ENCODE peak calls at places on chromosomes 6 and 20, in six cellular contexts. F, U, Y, C, A and O are unnamed samples.

GRCh38 chr20:8082025-8082424 is 50.0 kb upstream of the PLCB1 start:
- DNase-seq in F (peak; percentile 17), U (no peak), Y (peak; percentile 11), C (peak; percentile 1), A (peak; percentile 38), O (no peak)

GRCh38 chr6:116444092-116444491 is 17.1 kb upstream of the CALHM6 start:
- DNase-seq in C (peak; percentile 40), U (peak; percentile 51), A (peak; percentile 63), Y (peak; percentile 24), F (no peak), O (no peak)

GRCh38 chr6:39731565-39731964 is 6.4 kb upstream of the KIF6 start:
- DNase-seq in U (no peak), Y (peak; percentile 41), F (no peak), C (peak; percentile 6), A (no peak), O (no peak)

GRCh38 chr6:87682310-87682709 is 19.7 kb downstream of the AKIRIN2 start:
- DNase-seq in A (no peak), U (no peak), C (no peak), Y (no peak), F (peak; percentile 56), O (no peak)

GRCh38 chr6:147000545-147001488 is 203.4 kb upstream of the STXBP5 start:
- DNase-seq in F (peak; percentile 78), C (peak; percentile 74), U (peak; percentile 79), Y (no peak), A (peak; percentile 76), O (no peak)

GRCh38 chr6:77816766-77817270 is 164.0 kb downstream of the MEI4 start:
- DNase-seq in A (no peak), U (no peak), F (no peak), C (no peak), Y (no peak), O (no peak)

GRCh38 chr6:164184410-164184809 is 769.9 kb downstream of the QKI start:
- DNase-seq in F (no peak), U (no peak), A (no peak), Y (no peak), C (no peak), O (no peak)

GRCh38 chr6:100617633-100618348 is 153.1 kb upstream of the SIM1 start:
- DNase-seq in F (no peak), A (peak; percentile 41), Y (no peak), C (no peak), U (peak; percentile 48), O (no peak)

GRCh38 chr20:10580700-10581099 is 93.1 kb downstream of the JAG1 start:
- DNase-seq in F (no peak), A (no peak), C (no peak), Y (no peak), U (no peak), O (no peak)

GRCh38 chr20:14986026-14986655 is 648.7 kb upstream of the FLRT3 start:
- DNase-seq in U (no peak), A (no peak), F (peak; percentile 59), Y (no peak), C (no peak), O (no peak)

GRCh38 chr6:169449221-169449620 is 195.6 kb upstream of the THBS2 start:
- DNase-seq in F (no peak), U (no peak), A (no peak), Y (no peak), C (no peak), O (no peak)

GRCh38 chr6:27127874-27128795 is 119.4 kb upstream of the PRSS16 start:
- DNase-seq in Y (no peak), F (no peak), C (no peak), A (no peak), U (no peak), O (no peak)

GRCh38 chr6:35176625-35177024 is 35.5 kb upstream of the TCP11 start:
- DNase-seq in U (no peak), Y (no peak), F (no peak), A (no peak), C (no peak), O (no peak)

GRCh38 chr6:35178932-35179832 is 34.6 kb upstream of the SCUBE3 start:
- DNase-seq in A (no peak), F (no peak), Y (peak; percentile 34), C (peak; percentile 27), U (no peak), O (no peak)

GRCh38 chr6:35177586-35177985 is 36.2 kb upstream of the SCUBE3 start:
- DNase-seq in U (peak; percentile 44), Y (no peak), C (no peak), A (peak; percentile 58), F (peak; percentile 28), O (no peak)

GRCh38 chr6:35178012-35178411 is 35.7 kb upstream of the SCUBE3 start:
- DNase-seq in U (no peak), A (no peak), F (no peak), C (no peak), Y (no peak), O (no peak)

GRCh38 chr6:35177139-35177538 is 36.0 kb upstream of the TCP11 start:
- DNase-seq in Y (no peak), A (no peak), U (no peak), F (no peak), C (no peak), O (no peak)
- H3K9ac ChIP-seq in Y (no peak overlapping the region), A (peak overlapping the region; percentile 34), U (no peak overlapping the region), F (no peak overlapping the region), C (no peak overlapping the region), O (no peak overlapping the region)

GRCh38 chr6:30682181-30683117 is 4.0 kb downstream of the PPP1R18 start:
- DNase-seq in A (peak; percentile 93), F (peak; percentile 86), Y (peak; percentile 44), U (peak; percentile 95), C (peak; percentile 93), O (no peak)
- H3K4me1 ChIP-seq in A (peaks cover 20% of the 10 kb centered on the region), F (peaks cover 10% of the 10 kb centered on the region), Y (peaks cover 60% of the 10 kb centered on the region), U (peaks cover 14% of the 10 kb centered on the region), C (peaks cover 41% of the 10 kb centered on the region), O (peaks cover 12% of the 10 kb centered on the region)

DNA sequence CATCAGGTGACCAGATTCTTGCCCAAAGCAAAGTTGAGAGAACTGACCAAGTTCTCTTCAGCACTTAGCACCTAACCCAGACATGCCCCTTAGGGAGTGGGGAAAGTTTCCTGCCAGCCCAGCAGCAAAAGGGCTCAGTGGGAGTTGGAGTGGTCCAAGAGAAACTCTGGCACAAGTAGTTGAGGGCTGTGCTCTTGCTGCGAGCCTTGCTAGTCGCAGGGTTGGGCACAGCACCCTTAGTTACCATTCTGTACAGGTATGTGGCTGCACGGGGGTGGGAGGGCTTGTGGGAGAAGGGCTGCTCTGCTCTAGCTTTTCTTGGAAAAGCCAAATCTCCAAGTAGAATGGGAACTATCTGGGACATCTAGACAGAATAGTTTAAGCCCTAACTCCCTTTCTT is 6.4 kb downstream of the POLR1C start:
- DNase-seq in F (no peak), C (no peak), A (no peak), Y (no peak), U (no peak), O (no peak)
- H3K9me3 ChIP-seq in F (no peaks in the 10 kb centered on the region), C (no peaks in the 10 kb centered on the region), A (no peaks in the 10 kb centered on the region), Y (no peaks in the 10 kb centered on the region), U (no peaks in the 10 kb centered on the region), O (no peaks in the 10 kb centered on the region)

DNA sequence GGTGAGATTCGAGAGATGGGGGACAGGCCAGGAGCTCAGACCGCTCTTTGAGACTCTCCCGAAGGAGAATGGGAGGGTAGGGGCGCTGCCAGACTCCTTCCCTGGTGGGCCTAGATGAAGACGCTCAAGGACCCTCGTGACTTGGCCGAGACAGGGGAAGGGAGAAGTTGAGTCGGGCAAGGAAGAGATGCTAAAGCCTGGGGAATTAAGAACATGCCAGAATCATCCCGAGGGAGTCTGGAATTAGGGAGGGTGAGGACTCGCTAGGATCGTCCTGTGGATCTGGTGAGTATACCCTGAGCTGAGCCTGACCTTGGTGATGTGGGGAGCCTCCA is 529 bp downstream of the UBE2C start:
- DNase-seq in U (no peak), A (no peak), F (no peak), C (no peak), Y (no peak), O (no peak)
- H3K9ac ChIP-seq in U (peak overlapping the region; percentile 84), A (peak overlapping the region; percentile 81), F (peak overlapping the region; percentile 60), C (no peak overlapping the region), Y (peak overlapping the region; percentile 81), O (peak overlapping the region; percentile 88)

DNA sequence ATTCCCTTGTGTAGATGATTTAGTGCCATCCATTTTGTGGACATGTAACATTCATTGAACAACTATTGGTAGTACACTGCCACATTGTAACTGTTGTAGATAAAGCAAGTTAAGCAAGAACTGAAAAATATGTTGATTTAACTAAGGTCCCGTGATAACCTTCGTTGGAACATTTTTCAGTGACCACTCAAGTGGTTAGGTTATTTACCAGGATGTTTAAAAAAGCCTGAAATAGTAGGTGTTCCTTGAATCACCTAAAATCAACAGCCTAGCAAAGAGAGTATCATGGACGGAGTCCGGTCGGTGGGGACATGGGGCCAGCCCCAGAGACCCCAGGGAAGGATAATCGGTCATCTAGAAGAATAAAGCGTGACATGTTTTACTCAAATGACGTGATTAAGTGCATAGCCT is 2.6 kb downstream of the AMD1 start:
- DNase-seq in F (peak; percentile 27), U (peak; percentile 32), C (no peak), Y (peak; percentile 11), A (peak; percentile 21), O (no peak)
- H3K4me1 ChIP-seq in F (peaks cover 7% of the 10 kb centered on the region), U (peaks cover 8% of the 10 kb centered on the region), C (peaks cover 34% of the 10 kb centered on the region), Y (peaks cover 41% of the 10 kb centered on the region), A (peaks cover 54% of the 10 kb centered on the region), O (no peaks in the 10 kb centered on the region)

GRCh38 chr6:18432180-18432579 is 45.0 kb downstream of the RNF144B start:
- DNase-seq in C (no peak), A (peak; percentile 68), Y (no peak), U (peak; percentile 89), F (peak; percentile 76), O (no peak)
- H3K9me3 ChIP-seq in C (no peaks in the 10 kb centered on the region), A (no peaks in the 10 kb centered on the region), Y (no peaks in the 10 kb centered on the region), U (no peaks in the 10 kb centered on the region), F (no peaks in the 10 kb centered on the region), O (no peaks in the 10 kb centered on the region)

GRCh38 chr6:48985025-48985424 is 478.0 kb downstream of the MMUT start:
- DNase-seq in C (no peak), A (no peak), F (peak; percentile 59), U (peak; percentile 82), Y (no peak), O (no peak)
- H3K9ac ChIP-seq in C (no peak overlapping the region), A (no peak overlapping the region), F (no peak overlapping the region), U (no peak overlapping the region), Y (no peak overlapping the region), O (no peak overlapping the region)